ENCODE peak calls at places on chromosomes 11 and 22, in nine cellular contexts. J is A549, Z is cardiac muscle cell, Q is HCT116, F is OCI-LY7, M is Panc1, L is neural crest cell, B is tibial nerve, I is fibroblast of pulmonary artery. H is an unnamed sample.

GRCh38 chr11:7949934-7950333 is 8.4 kb upstream of the OR10A3 start:
- DNase-seq in B (no peak), I (no peak), F (no peak), M (no peak), L (no peak), Q (no peak), Z (no peak), J (no peak), H (no peak)

GRCh38 chr11:119337581-119338317 is 2.9 kb downstream of the C1QTNF5 start:
- DNase-seq in J (no peak), M (no peak), B (no peak), Q (no peak), L (no peak), I (peak), F (no peak), Z (peak), H (no peak)

GRCh38 chr22:17303840-17304779 is 65.2 kb upstream of the CECR2 start:
- DNase-seq in B (no peak), Q (no peak), L (no peak), M (no peak), J (no peak), I (no peak), Z (no peak), F (peak), H (no peak)

GRCh38 chr11:128772814-128773213 is 78.9 kb downstream of the FLI1 start:
- DNase-seq in F (peak), Q (no peak), B (peak), L (no peak), I (no peak), Z (no peak), M (no peak), J (no peak), H (peak)

GRCh38 chr11:86748296-86748695 is 52.0 kb upstream of the PRSS23 start:
- DNase-seq in J (no peak), F (no peak), I (no peak), M (no peak), Q (no peak), L (no peak), Z (peak), B (no peak), H (no peak)

GRCh38 chr11:69089258-69089657 is 40.5 kb downstream of the TPCN2 start:
- DNase-seq in B (no peak), Q (no peak), Z (peak), J (no peak), M (no peak), F (no peak), I (peak), L (no peak), H (peak)

GRCh38 chr11:77188323-77188911 is 60.4 kb downstream of the MYO7A start:
- DNase-seq in Z (peak), Q (peak), F (peak), M (peak), I (peak), J (peak), B (peak), L (peak), H (peak)

GRCh38 chr11:17722000-17722643 is 2.8 kb downstream of the MYOD1 start:
- DNase-seq in I (peak), F (no peak), Q (peak), M (no peak), Z (peak), L (no peak), B (no peak), J (peak), H (peak)

GRCh38 chr11:88320149-88320559 is 17.4 kb downstream of the CTSC start:
- DNase-seq in M (no peak), L (no peak), J (no peak), F (no peak), Z (peak), B (no peak), Q (no peak), I (peak), H (no peak)

GRCh38 chr11:41431784-41432183 is 27.7 kb downstream of the LRRC4C start:
- DNase-seq in F (peak), L (peak), Z (no peak), Q (no peak), M (peak), B (no peak), J (no peak), I (no peak), H (no peak)

GRCh38 chr11:1339066-1339675 is 29.7 kb upstream of the TOLLIP start:
- DNase-seq in F (no peak), L (no peak), M (no peak), Q (no peak), B (no peak), Z (peak), I (no peak), J (no peak), H (no peak)

GRCh38 chr11:122308286-122308685 is 192.3 kb upstream of the BLID start:
- DNase-seq in B (no peak), Z (no peak), J (no peak), I (no peak), L (no peak), M (no peak), Q (no peak), F (no peak), H (no peak)

GRCh38 chr11:36454551-36454950 is 55.5 kb downstream of the TRAF6 start:
- DNase-seq in I (no peak), Q (no peak), B (no peak), L (no peak), F (no peak), M (no peak), J (no peak), Z (no peak), H (no peak)

GRCh38 chr22:48035897-48036296 is 1273.4 kb downstream of the TBC1D22A start:
- DNase-seq in Z (no peak), I (no peak), F (no peak), J (no peak), Q (no peak), M (no peak), L (no peak), B (no peak), H (no peak)

GRCh38 chr22:48031589-48031988 is 1269.1 kb downstream of the TBC1D22A start:
- DNase-seq in J (no peak), I (no peak), Q (no peak), F (no peak), Z (no peak), M (no peak), L (no peak), B (no peak), H (no peak)
- TF ChIP-seq CTCF in J (no peak), I (no peak), Q (no peak), F (no peak), Z (no peak), M (no peak), L (no peak), B (no peak), H (no peak)

DNA sequence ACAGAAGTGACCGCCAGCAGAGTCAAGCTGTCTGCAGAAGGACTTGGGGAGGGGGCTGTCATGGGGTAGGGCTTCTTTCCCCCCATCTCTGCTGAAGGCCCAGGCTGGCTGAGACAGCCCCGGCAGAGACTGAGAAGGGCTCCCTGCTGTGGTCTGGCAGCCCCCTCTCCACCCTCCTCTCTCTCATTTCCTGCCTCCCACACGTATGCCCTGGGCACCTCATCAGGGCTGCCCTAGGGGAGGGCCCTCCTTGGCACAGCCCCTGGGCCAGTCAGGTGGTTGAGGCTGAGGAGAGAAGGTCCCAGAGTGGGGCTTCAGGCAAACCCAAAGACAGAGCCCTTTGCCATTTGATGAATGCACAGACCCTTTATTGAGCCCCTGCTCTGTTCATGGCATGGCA is 3.6 kb downstream of the RASD2 start:
- DNase-seq in Z (no peak), J (no peak), M (no peak), L (no peak), B (no peak), Q (no peak), F (no peak), I (no peak), H (no peak)
- TF ChIP-seq CTCF in Z (no peak), J (no peak), M (no peak), L (no peak), B (no peak), Q (no peak), F (no peak), I (no peak), H (no peak)

GRCh38 chr11:74634537-74634936 is 42.2 kb downstream of the POLD3 start:
- DNase-seq in Z (peak), B (no peak), M (no peak), F (no peak), I (peak), L (no peak), J (peak), Q (peak), H (peak)
- TF ChIP-seq CTCF in Z (peak), B (no peak), M (peak), F (peak), I (peak), L (no peak), J (peak), Q (peak), H (no peak)

GRCh38 chr11:64858467-64859401 is 14.3 kb upstream of the CDC42BPG start:
- DNase-seq in Z (no peak), M (no peak), F (peak), I (no peak), L (no peak), Q (no peak), B (no peak), J (no peak), H (no peak)

GRCh38 chr11:64854534-64855502 is 10.4 kb upstream of the CDC42BPG start:
- DNase-seq in F (no peak), B (peak), Q (peak), J (peak), M (peak), Z (peak), L (no peak), I (peak), H (peak)

GRCh38 chr11:64857485-64857884 is 13.0 kb upstream of the CDC42BPG start:
- DNase-seq in M (no peak), L (no peak), Q (no peak), I (no peak), Z (no peak), J (no peak), B (no peak), F (no peak), H (no peak)

GRCh38 chr11:64855596-64856304 is 11.3 kb upstream of the CDC42BPG start:
- DNase-seq in F (no peak), Z (no peak), J (no peak), I (no peak), B (no peak), M (no peak), Q (no peak), L (no peak), H (no peak)

DNA sequence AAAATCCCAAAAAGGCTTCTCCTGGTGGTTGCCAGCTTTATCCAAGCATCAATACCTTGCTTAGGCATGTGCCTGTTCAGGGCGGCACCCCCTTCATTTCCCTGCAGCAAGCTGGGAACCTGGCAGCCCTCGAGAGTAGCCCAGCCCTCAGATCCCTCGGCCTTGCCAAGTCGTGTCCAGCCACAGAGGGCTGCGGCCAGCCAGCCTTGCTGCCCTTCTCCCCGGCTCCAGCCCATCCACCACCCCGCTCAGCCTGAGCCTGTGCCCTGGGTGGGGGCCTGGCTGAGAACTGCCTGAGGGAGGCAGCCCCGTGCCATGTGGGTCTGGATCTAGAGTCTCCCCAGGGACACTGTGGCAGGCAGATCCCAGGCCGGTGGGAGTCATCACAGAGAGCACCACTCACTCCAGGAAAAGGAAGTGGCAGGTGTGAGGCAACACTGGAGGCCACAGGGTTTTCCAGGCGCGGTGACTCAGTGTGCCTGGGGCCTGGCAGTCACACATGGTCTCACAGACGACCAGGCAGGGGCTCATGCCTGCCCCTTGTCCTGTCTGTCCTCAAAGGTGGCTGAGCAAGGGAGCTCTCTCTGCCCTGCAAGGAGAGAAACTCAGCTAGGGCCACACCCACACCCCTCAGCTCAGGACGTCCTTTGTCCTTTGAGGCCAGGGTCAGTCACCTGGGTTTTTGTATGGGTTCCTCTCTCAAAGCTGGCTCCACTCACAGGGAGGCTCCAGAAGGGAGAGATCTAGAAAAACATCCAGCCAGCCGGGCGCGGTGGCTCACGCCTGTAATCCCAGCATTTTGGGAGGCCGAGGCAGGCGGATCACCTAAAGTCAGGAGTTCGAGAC is 12.2 kb upstream of the CDC42BPG start:
- DNase-seq in L (no peak), Q (peak), Z (peak), B (no peak), M (no peak), I (peak), J (peak), F (no peak), H (peak)
- TF ChIP-seq CTCF in L (no peak), Q (no peak), Z (no peak), B (no peak), M (no peak), I (no peak), J (no peak), F (no peak), H (no peak)

GRCh38 chr11:133966924-133967598 is 10.3 kb upstream of the IGSF9B start:
- DNase-seq in Z (peak), J (peak), B (no peak), F (no peak), M (no peak), Q (no peak), I (no peak), L (peak), H (no peak)
- TF ChIP-seq CTCF in Z (peak), J (no peak), B (peak), F (peak), M (peak), Q (peak), I (peak), L (peak), H (no peak)

DNA sequence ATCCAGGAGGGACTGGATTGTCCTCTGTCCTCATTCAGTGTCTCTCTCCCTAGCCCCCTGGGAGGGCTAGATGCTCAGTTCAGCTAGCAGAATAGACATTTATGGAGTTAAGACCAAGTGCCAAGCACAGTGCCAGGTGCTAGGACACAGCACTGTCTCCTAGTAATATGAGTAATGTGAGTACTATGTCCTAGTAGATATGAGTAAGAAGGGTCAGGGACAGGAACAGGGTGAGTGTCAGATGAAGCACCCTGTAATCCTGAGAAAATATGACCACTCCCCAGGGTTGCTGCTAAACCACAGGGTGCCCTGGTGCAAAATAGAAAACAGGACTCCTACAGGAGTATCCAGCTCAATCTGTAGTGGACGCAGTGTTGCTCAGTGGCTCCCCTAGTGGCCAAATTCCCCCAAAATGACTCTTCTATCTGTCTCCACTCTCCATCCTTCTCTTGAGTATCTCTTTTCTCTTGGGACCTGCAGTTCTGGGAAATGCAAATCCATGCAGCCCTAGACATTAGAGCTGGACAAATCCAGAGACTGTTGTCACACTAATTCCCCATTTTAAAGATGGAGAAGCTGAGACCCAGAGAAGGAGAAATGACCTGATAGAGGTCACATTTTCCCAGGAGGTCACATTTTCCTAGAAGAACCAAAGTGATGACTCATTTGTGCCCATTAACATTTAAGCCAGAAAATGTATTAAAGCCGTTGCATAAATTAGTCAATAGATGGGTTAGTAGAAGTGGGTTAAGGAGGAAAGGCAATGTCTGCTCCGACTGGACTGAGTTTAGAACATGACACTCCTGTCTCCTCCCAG is 214.3 kb downstream of the NXPE2 start:
- DNase-seq in J (peak), Z (no peak), M (no peak), I (no peak), B (no peak), Q (no peak), L (peak), F (peak), H (no peak)
- TF ChIP-seq CTCF in J (no peak), Z (no peak), M (peak), I (no peak), B (no peak), Q (no peak), L (peak), F (peak), H (no peak)

DNA sequence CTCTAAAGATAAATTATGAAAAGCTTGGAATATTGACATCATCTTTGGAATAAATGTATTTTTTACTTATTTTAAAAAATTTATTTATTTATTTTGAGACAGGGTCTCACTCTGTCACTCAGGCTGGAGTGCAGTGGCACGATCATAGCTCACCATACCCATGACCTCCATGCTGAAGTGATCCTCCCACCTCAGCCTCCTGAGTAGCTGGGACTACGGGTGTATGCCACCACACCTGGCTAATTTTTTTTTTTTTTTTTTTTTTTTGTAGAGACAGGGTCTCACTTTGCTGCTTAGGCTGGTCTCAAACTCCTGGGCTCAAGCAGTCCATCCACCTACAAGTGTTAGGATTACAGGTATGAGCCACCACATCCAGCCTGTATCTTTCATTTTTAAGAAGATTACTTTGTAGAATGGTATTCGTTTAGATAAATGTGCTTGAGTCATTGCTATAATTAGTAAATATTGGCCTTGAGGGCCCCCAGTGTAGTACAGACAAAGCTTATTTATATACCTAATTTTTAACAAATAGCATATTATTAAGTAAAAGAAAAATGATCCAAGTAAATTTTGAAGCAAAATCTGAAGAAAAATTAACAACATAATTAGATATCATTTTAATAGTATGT is 8.5 kb downstream of the SWAP70 start:
- DNase-seq in Q (no peak), B (no peak), L (no peak), Z (no peak), F (no peak), I (no peak), M (no peak), J (no peak), H (no peak)
- TF ChIP-seq CTCF in Q (no peak), B (no peak), L (no peak), Z (no peak), F (no peak), I (no peak), M (no peak), J (no peak), H (no peak)

DNA sequence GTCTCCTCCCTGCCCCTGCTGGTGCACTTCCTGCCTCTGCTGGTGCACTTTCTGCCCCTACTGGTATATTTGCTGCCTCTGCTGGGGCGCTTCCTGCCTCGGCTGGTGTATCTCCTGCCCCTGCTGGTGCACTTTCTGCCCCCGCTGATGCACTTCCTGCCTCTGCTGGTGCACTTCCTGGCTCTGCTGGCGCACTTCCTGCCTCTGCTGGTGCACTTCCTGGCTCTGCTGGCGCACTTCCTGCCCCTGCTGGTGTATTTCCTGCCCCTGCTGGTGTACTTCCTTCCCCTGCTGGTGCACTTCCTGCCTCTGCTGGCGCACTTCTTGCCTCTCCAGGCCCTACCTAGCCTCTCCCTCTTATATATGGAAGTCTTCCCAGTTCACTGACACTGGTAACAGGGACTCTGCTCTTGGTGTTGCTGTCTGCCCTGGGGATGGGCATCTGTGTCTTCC is 10.1 kb downstream of the MTFP1 start:
- DNase-seq in M (no peak), F (peak), J (no peak), L (no peak), I (no peak), Z (no peak), B (no peak), Q (peak), H (no peak)
- TF ChIP-seq CTCF in M (no peak), F (peak), J (no peak), L (no peak), I (no peak), Z (no peak), B (no peak), Q (peak), H (no peak)

H was measured in Calu3.